ENCODE peak calls at places on chromosome 1, in nine cellular contexts. K is endodermal cell, Z is Peyer's patch, X is right cardiac atrium, U is IMR-90, P is heart right ventricle, D is left lung, A is neuronal stem cell, O is psoas muscle. Q is an unnamed sample. For H3K4me1, the result is how much of the 10 kb centered on the place peaks cover.

GRCh38 chr1:211132681-211133392 is 1.1 kb downstream of the KCNH1 start:
- DNase-seq in K (peak), Z (no peak), X (no peak), U (no peak), P (no peak), D (no peak), A (no peak), O (no peak), Q (no peak)

GRCh38 chr1:228972576-228972975 is 237.3 kb downstream of the RHOU start:
- DNase-seq in K (no peak), Z (no peak), X (no peak), U (no peak), P (no peak), D (no peak), A (no peak), O (no peak), Q (no peak)

GRCh38 chr1:231931146-231931545 is 304.6 kb downstream of the DISC1 start:
- DNase-seq in K (no peak), Z (no peak), X (no peak), U (no peak), P (no peak), D (no peak), A (no peak), O (no peak), Q (no peak)

GRCh38 chr1:212628813-212629415 is 20.4 kb downstream of the ATF3 start:
- DNase-seq in K (peak), Z (no peak), X (no peak), U (no peak), P (no peak), D (no peak), A (no peak), O (no peak), Q (no peak)

GRCh38 chr1:196584703-196585102 is 23.5 kb downstream of the KCNT2 start:
- DNase-seq in K (no peak), Z (no peak), X (no peak), U (no peak), P (no peak), D (no peak), A (no peak), O (no peak), Q (no peak)

GRCh38 chr1:216771922-216772321 is 48.7 kb upstream of the ESRRG start:
- DNase-seq in K (no peak), Z (no peak), X (no peak), U (no peak), P (no peak), D (no peak), A (no peak), O (no peak), Q (no peak)

GRCh38 chr1:20588634-20589225 is at the start of gene CDA:
- DNase-seq in K (peak), Z (no peak), X (peak), U (no peak), P (no peak), D (peak), A (no peak), O (peak), Q (no peak)

GRCh38 chr1:38123356-38123755 is 76.8 kb upstream of the POU3F1 start:
- DNase-seq in K (peak), Z (no peak), X (no peak), U (no peak), P (no peak), D (no peak), A (no peak), O (no peak), Q (no peak)

DNA sequence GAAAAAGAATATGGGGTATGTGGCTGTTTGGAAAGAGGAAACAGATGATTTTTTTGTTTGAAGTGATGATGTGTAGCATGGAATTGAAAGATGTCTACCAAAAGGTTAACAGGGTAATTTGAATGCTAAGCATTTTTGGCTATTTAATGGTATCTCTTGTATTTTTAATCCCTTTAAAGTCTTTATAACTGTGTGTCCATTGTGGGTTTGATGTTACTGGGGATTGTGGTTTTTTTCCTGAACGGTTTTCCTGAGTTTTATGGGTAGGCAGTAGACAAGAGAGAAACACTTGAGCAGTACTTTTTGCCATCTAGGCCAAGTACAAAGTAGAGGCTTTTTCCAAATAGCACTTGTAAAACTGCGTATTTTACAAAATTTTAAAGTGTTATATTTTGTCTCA is 63.3 kb downstream of the PRDM2 start:
- DNase-seq in K (no peak), Z (no peak), X (no peak), U (no peak), P (no peak), D (no peak), A (no peak), O (no peak), Q (no peak)
- H3K4me1 ChIP-seq in K (under half), Z (under half), X (under half), U (under half), P (half or more), D (under half), A (under half), O (half or more), Q (under half)

GRCh38 chr1:35554261-35555211 is 2.7 kb downstream of the KIAA0319L start:
- DNase-seq in K (no peak), Z (no peak), X (no peak), U (no peak), P (no peak), D (no peak), A (no peak), O (no peak), Q (peak)
- H3K4me1 ChIP-seq in K (under half), Z (under half), X (under half), U (under half), P (half or more), D (under half), A (under half), O (under half), Q (under half)

GRCh38 chr1:225766967-225767413 is 10.6 kb upstream of the SRP9 start:
- DNase-seq in K (no peak), Z (no peak), X (peak), U (peak), P (no peak), D (no peak), A (no peak), O (peak), Q (peak)

GRCh38 chr1:225762444-225762843 is 15.2 kb upstream of the SRP9 start:
- DNase-seq in K (no peak), Z (no peak), X (no peak), U (peak), P (no peak), D (no peak), A (no peak), O (no peak), Q (no peak)

GRCh38 chr1:225762002-225762441 is 15.6 kb upstream of the SRP9 start:
- DNase-seq in K (no peak), Z (no peak), X (no peak), U (peak), P (no peak), D (no peak), A (no peak), O (no peak), Q (no peak)

GRCh38 chr1:225765982-225766674 is 11.5 kb upstream of the SRP9 start:
- DNase-seq in K (no peak), Z (no peak), X (no peak), U (no peak), P (no peak), D (no peak), A (no peak), O (no peak), Q (no peak)

DNA sequence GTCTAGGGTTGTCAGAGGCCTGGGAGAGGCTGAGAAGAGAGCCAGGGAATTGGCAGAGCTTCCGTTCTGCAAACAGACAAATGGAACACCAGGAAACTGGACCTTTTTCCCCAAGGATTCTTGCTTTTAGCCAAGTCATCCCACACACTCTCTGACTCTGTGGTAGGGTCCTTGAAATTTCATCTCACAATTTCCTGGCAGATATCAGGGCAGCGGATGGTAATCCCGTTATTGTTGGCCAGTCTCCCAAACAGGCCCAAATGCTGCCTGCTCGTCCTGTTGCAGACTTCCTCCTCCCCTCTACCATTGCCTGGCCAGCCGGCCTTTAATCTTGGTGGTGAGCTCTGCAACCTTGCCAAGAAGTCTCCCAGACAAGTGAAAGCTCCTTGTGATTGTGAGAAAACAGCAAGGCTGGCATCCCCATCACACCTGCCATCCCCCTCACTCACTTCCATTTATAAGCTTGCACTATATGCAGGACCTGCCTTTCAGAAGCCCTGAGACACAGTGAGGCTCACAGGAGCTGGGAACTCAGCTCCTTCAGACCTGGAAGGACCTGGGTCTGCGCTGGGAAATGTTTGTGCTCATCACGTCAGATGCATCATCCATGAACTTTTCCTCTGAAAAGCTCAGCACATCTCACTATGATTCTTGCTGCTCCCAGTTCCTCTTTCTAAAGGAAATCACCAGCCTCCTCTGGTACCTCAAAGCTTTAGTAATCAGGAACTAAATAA is 13.6 kb upstream of the SRP9 start:
- DNase-seq in K (no peak), Z (no peak), X (peak), U (peak), P (no peak), D (no peak), A (no peak), O (no peak), Q (peak)
- H3K4me1 ChIP-seq in K (under half), Z (under half), X (under half), U (under half), P (half or more), D (under half), A (under half), O (under half), Q (under half)

GRCh38 chr1:155207578-155208405 is at the start of gene THBS3:
- DNase-seq in K (peak), Z (no peak), X (peak), U (peak), P (peak), D (no peak), A (peak), O (peak), Q (peak)
- H3K4me1 ChIP-seq in K (under half), Z (under half), X (under half), U (under half), P (under half), D (under half), A (under half), O (under half), Q (under half)

GRCh38 chr1:156658945-156659574 is 17.1 kb downstream of the BCAN start:
- DNase-seq in K (peak), Z (no peak), X (no peak), U (no peak), P (no peak), D (no peak), A (no peak), O (no peak), Q (no peak)
- H3K4me1 ChIP-seq in K (under half), Z (under half), X (under half), U (under half), P (half or more), D (under half), A (half or more), O (half or more), Q (half or more)

GRCh38 chr1:165894591-165894990 is 67.2 kb downstream of the UCK2 start:
- DNase-seq in K (peak), Z (no peak), X (no peak), U (peak), P (no peak), D (no peak), A (no peak), O (no peak), Q (peak)

GRCh38 chr1:165893507-165893906 is 66.1 kb downstream of the UCK2 start:
- DNase-seq in K (no peak), Z (no peak), X (no peak), U (no peak), P (no peak), D (no peak), A (no peak), O (no peak), Q (no peak)

GRCh38 chr1:165896277-165896676 is 68.9 kb downstream of the UCK2 start:
- DNase-seq in K (peak), Z (no peak), X (no peak), U (peak), P (no peak), D (no peak), A (no peak), O (peak), Q (peak)

GRCh38 chr1:165897326-165898303 is 70.2 kb downstream of the UCK2 start:
- DNase-seq in K (peak), Z (no peak), X (no peak), U (peak), P (no peak), D (no peak), A (no peak), O (no peak), Q (no peak)

GRCh38 chr1:165895451-165895871 is 68.0 kb downstream of the UCK2 start:
- DNase-seq in K (no peak), Z (no peak), X (no peak), U (peak), P (no peak), D (no peak), A (no peak), O (no peak), Q (peak)
- H3K4me1 ChIP-seq in K (under half), Z (under half), X (under half), U (half or more), P (under half), D (under half), A (under half), O (under half), Q (half or more)

GRCh38 chr1:205376739-205377138 is 20.0 kb upstream of the KLHDC8A start:
- DNase-seq in K (peak), Z (no peak), X (no peak), U (no peak), P (no peak), D (no peak), A (no peak), O (no peak), Q (no peak)
- H3K4me1 ChIP-seq in K (under half), Z (under half), X (under half), U (under half), P (under half), D (under half), A (under half), O (under half), Q (under half)

DNA sequence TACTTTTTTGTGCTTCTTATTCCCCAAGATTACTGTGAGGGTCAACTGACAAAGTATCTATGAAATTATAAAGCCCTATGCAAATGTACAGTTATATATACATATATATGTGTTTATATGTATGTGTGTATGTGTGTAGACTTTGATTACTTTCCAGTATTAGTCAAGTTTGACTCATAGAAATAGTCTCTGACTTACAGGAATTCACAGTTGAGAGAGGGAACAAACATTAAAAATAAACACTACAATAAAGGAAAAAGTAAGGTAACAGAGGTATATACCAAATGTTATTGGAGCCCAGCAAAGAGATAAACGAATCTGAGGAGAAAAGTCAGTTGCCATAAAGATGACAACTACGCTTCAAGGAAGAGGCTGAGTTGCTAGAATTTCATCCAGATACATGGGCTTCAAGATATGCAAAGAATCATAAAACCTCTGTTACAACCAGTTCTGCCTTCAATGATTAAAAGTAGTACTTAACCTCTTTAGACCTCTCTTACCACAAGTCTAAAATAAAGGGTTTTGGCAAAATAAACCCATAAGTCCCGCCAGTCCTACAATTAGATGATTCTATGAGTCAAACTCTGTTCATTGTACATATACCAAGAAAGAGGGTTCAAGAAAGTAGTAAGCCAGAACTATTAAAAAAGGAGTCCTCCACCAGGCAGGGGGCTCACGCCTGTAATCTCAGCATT is 7.2 kb downstream of the IFT25 start:
- DNase-seq in K (no peak), Z (no peak), X (no peak), U (peak), P (no peak), D (no peak), A (no peak), O (no peak), Q (no peak)
- H3K4me1 ChIP-seq in K (under half), Z (under half), X (under half), U (under half), P (under half), D (under half), A (under half), O (under half), Q (under half)

Q was measured in endothelial cell of umbilical vein.